ENCODE peak calls at places on chromosome 18, in nine cellular contexts. One of them, this sample, is unnamed.

GRCh38 chr18:11651899-11652298 is 37.2 kb upstream of the GNAL start:
- DNase-seq in glutamatergic neuron: no peak
- DNase-seq in T-helper 2 cell: no peak
- DNase-seq in substantia nigra: no peak
- DNase-seq in cortex of kidney: no peak
- DNase-seq in uterus: no peak
- DNase-seq in cardiac muscle cell: no peak
- DNase-seq in GM12865: no peak
- DNase-seq in NCI-H524: no peak
- DNase-seq in this sample: no peak

GRCh38 chr18:55862693-55863485 is 274.9 kb upstream of the TCF4 start:
- DNase-seq in glutamatergic neuron: no peak
- DNase-seq in T-helper 2 cell: no peak
- DNase-seq in substantia nigra: no peak
- DNase-seq in cortex of kidney: no peak
- DNase-seq in uterus: no peak
- DNase-seq in cardiac muscle cell: no peak
- DNase-seq in GM12865: no peak
- DNase-seq in NCI-H524: peak
- DNase-seq in this sample: no peak

GRCh38 chr18:21669736-21670135 is 34.8 kb downstream of the ABHD3 start:
- DNase-seq in glutamatergic neuron: no peak
- DNase-seq in T-helper 2 cell: no peak
- DNase-seq in substantia nigra: no peak
- DNase-seq in cortex of kidney: no peak
- DNase-seq in uterus: no peak
- DNase-seq in cardiac muscle cell: peak
- DNase-seq in GM12865: no peak
- DNase-seq in NCI-H524: no peak
- DNase-seq in this sample: no peak

GRCh38 chr18:44537521-44537920 is 143.2 kb upstream of the SETBP1 start:
- DNase-seq in glutamatergic neuron: peak
- DNase-seq in T-helper 2 cell: no peak
- DNase-seq in substantia nigra: no peak
- DNase-seq in cortex of kidney: no peak
- DNase-seq in uterus: no peak
- DNase-seq in cardiac muscle cell: peak
- DNase-seq in GM12865: no peak
- DNase-seq in NCI-H524: peak
- DNase-seq in this sample: no peak

GRCh38 chr18:51897884-51898283 is 442.1 kb upstream of the DCC start:
- DNase-seq in glutamatergic neuron: no peak
- DNase-seq in T-helper 2 cell: no peak
- DNase-seq in substantia nigra: no peak
- DNase-seq in cortex of kidney: no peak
- DNase-seq in uterus: no peak
- DNase-seq in cardiac muscle cell: no peak
- DNase-seq in GM12865: no peak
- DNase-seq in NCI-H524: no peak
- DNase-seq in this sample: no peak

GRCh38 chr18:79479761-79480161 is 84.0 kb downstream of the NFATC1 start:
- DNase-seq in glutamatergic neuron: peak
- DNase-seq in T-helper 2 cell: no peak
- DNase-seq in substantia nigra: no peak
- DNase-seq in cortex of kidney: no peak
- DNase-seq in uterus: no peak
- DNase-seq in cardiac muscle cell: no peak
- DNase-seq in GM12865: no peak
- DNase-seq in NCI-H524: no peak
- DNase-seq in this sample: no peak

GRCh38 chr18:75360206-75360605 is 67.3 kb downstream of the SMIM21 start:
- DNase-seq in glutamatergic neuron: no peak
- DNase-seq in T-helper 2 cell: no peak
- DNase-seq in substantia nigra: no peak
- DNase-seq in cortex of kidney: no peak
- DNase-seq in uterus: no peak
- DNase-seq in cardiac muscle cell: no peak
- DNase-seq in GM12865: no peak
- DNase-seq in NCI-H524: no peak
- DNase-seq in this sample: no peak

GRCh38 chr18:7608798-7609197 is 41.7 kb downstream of the PTPRM start:
- DNase-seq in glutamatergic neuron: no peak
- DNase-seq in T-helper 2 cell: no peak
- DNase-seq in substantia nigra: no peak
- DNase-seq in cortex of kidney: no peak
- DNase-seq in uterus: no peak
- DNase-seq in cardiac muscle cell: peak
- DNase-seq in GM12865: no peak
- DNase-seq in NCI-H524: no peak
- DNase-seq in this sample: no peak